ENCODE peak calls at places on chromosome 10, in ten cellular contexts. K is brain microvascular endothelial cell, S is fibroblast of pulmonary artery, H is Peyer's patch, Z is mucosa of descending colon, E is WTC11, O is GM12864, F is dorsolateral prefrontal cortex, I is AG10803, G is H9. Y is an unnamed sample.

GRCh38 chr10:2660300-2660699 is 407.0 kb upstream of the PFKP start:
- DNase-seq in K (no peak), S (no peak), H (no peak), Z (no peak), E (no peak), O (no peak), F (no peak), I (no peak), G (no peak), Y (no peak)

GRCh38 chr10:95644935-95645334 is 11.6 kb downstream of the ALDH18A1 start:
- DNase-seq in K (no peak), S (no peak), H (no peak), Z (no peak), E (no peak), O (no peak), F (no peak), I (no peak), G (no peak), Y (no peak)

GRCh38 chr10:113576853-113577252 is 24.0 kb downstream of the HABP2 start:
- DNase-seq in K (peak), S (peak), H (no peak), Z (no peak), E (peak), O (no peak), F (no peak), I (peak), G (no peak), Y (no peak)

GRCh38 chr10:96665306-96665705 is 55.0 kb downstream of the PIK3AP1 start:
- DNase-seq in K (peak), S (peak), H (no peak), Z (no peak), E (no peak), O (no peak), F (no peak), I (peak), G (no peak), Y (no peak)

GRCh38 chr10:105506258-105506657 is 865.2 kb downstream of the SORCS3 start:
- DNase-seq in K (no peak), S (no peak), H (no peak), Z (no peak), E (no peak), O (no peak), F (no peak), I (no peak), G (no peak), Y (no peak)

GRCh38 chr10:59025981-59026730 is 150.3 kb upstream of the PHYHIPL start:
- DNase-seq in K (no peak), S (no peak), H (peak), Z (no peak), E (no peak), O (no peak), F (no peak), I (no peak), G (peak), Y (no peak)

GRCh38 chr10:45439873-45440272 is 65.9 kb downstream of the ALOX5 start:
- DNase-seq in K (no peak), S (no peak), H (no peak), Z (no peak), E (no peak), O (no peak), F (no peak), I (no peak), G (no peak), Y (no peak)

GRCh38 chr10:119807960-119808697 is 64.5 kb downstream of the MCMBP start:
- DNase-seq in K (peak), S (peak), H (no peak), Z (no peak), E (no peak), O (no peak), F (no peak), I (peak), G (no peak), Y (no peak)

GRCh38 chr10:13102002-13102794 is 2.2 kb downstream of the OPTN start:
- DNase-seq in K (peak), S (peak), H (no peak), Z (no peak), E (no peak), O (no peak), F (no peak), I (peak), G (no peak), Y (no peak)

GRCh38 chr10:119462773-119463172 is 79.7 kb downstream of the RGS10 start:
- DNase-seq in K (no peak), S (no peak), H (no peak), Z (no peak), E (no peak), O (no peak), F (no peak), I (no peak), G (no peak), Y (no peak)

GRCh38 chr10:110410329-110411046 is 87.2 kb upstream of the DUSP5 start:
- DNase-seq in K (peak), S (peak), H (peak), Z (peak), E (no peak), O (no peak), F (no peak), I (peak), G (no peak), Y (peak)

GRCh38 chr10:45179716-45180115 is 135.7 kb downstream of the OR13A1 start:
- DNase-seq in K (no peak), S (peak), H (no peak), Z (no peak), E (no peak), O (no peak), F (no peak), I (peak), G (peak), Y (no peak)

GRCh38 chr10:124063736-124064135 is 29.7 kb downstream of the CHST15 start:
- DNase-seq in K (peak), S (peak), H (peak), Z (no peak), E (no peak), O (no peak), F (peak), I (peak), G (no peak), Y (peak)

GRCh38 chr10:35336921-35337741 is 822 bp downstream of the CCNY start:
- DNase-seq in K (no peak), S (no peak), H (peak), Z (peak), E (peak), O (no peak), F (peak), I (no peak), G (peak), Y (peak)

GRCh38 chr10:75400163-75400768 is 1.3 kb downstream of the ZNF503 start:
- DNase-seq in K (no peak), S (no peak), H (no peak), Z (no peak), E (no peak), O (no peak), F (no peak), I (peak), G (no peak), Y (no peak)

GRCh38 chr10:49237985-49238384 is 49.8 kb upstream of the TMEM273 start:
- DNase-seq in K (no peak), S (no peak), H (no peak), Z (no peak), E (no peak), O (no peak), F (no peak), I (no peak), G (no peak), Y (no peak)

GRCh38 chr10:42988517-42989395 is 88.1 kb upstream of the RET start:
- DNase-seq in K (no peak), S (no peak), H (peak), Z (no peak), E (no peak), O (no peak), F (peak), I (no peak), G (no peak), Y (no peak)

GRCh38 chr10:16521311-16522016 is at the start of gene C1QL3:
- DNase-seq in K (no peak), S (peak), H (no peak), Z (peak), E (peak), O (no peak), F (peak), I (peak), G (peak), Y (no peak)

GRCh38 chr10:33391611-33392010 is 57.1 kb upstream of the NRP1 start:
- DNase-seq in K (no peak), S (no peak), H (no peak), Z (no peak), E (no peak), O (no peak), F (no peak), I (no peak), G (no peak), Y (no peak)

GRCh38 chr10:71780722-71781121 is 7.4 kb upstream of the VSIR start:
- DNase-seq in K (no peak), S (no peak), H (no peak), Z (peak), E (no peak), O (no peak), F (no peak), I (no peak), G (no peak), Y (no peak)
- TF ChIP-seq CTCF in K (no peak), S (no peak), H (no peak), Z (no peak), E (no peak), O (peak), F (no peak), I (no peak), G (peak), Y (no peak)

GRCh38 chr10:74153676-74154075 is 2.7 kb downstream of the ADK start:
- DNase-seq in K (no peak), S (no peak), H (no peak), Z (no peak), E (no peak), O (no peak), F (no peak), I (no peak), G (no peak), Y (no peak)
- TF ChIP-seq CTCF in K (no peak), S (no peak), H (no peak), Z (no peak), E (no peak), O (no peak), F (no peak), I (no peak), G (no peak), Y (no peak)

DNA sequence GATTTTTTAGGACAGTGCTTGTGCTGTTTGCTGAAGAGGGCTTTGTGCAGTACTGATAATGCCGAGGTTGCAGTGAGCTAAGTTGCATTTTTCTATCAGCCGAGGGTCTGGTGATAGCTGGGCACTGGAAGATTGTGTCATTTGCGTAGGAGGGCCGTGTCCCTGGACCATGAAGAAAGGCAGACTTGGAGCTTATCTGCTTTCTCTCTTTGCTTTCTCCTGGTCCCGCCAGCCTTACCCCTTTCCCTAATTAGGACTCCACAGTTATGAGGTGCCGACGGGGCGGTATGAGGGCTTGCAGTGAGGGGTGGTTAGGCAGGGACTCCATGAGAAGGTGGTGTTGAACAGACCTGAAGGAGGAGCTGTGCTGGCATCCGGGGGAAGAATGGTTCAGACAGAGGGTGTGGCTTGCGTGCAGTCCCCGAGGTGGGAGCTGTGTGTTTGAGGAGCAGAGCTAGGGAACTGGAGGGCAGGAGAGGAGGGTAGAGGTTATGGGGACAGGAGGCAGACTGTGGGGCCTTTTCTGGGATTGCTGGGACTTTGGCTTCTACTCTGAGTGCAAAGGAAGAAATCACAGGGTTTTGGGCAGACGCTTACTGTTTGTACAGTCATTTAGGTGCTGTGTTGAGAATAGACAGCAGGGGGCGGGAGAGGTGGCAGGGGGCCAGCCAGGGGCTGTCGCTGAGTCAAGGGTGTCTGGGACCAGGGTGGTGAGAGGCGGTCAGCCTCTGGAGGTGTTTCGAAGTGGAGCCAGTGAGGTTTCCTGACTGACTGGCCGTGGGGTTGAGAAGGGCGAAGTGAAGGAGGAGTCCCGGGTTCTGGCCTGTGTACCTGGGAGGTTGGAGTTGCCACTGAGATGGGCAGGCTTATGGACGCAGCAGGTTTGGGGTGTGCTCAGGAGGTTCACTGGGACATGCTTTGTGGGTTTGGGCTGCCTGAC is 43.4 kb downstream of the PRF1 start:
- DNase-seq in K (peak), S (peak), H (peak), Z (peak), E (peak), O (no peak), F (no peak), I (peak), G (peak), Y (peak)
- TF ChIP-seq CTCF in K (peak), S (peak), H (peak), Z (no peak), E (peak), O (peak), F (peak), I (peak), G (peak), Y (peak)

DNA sequence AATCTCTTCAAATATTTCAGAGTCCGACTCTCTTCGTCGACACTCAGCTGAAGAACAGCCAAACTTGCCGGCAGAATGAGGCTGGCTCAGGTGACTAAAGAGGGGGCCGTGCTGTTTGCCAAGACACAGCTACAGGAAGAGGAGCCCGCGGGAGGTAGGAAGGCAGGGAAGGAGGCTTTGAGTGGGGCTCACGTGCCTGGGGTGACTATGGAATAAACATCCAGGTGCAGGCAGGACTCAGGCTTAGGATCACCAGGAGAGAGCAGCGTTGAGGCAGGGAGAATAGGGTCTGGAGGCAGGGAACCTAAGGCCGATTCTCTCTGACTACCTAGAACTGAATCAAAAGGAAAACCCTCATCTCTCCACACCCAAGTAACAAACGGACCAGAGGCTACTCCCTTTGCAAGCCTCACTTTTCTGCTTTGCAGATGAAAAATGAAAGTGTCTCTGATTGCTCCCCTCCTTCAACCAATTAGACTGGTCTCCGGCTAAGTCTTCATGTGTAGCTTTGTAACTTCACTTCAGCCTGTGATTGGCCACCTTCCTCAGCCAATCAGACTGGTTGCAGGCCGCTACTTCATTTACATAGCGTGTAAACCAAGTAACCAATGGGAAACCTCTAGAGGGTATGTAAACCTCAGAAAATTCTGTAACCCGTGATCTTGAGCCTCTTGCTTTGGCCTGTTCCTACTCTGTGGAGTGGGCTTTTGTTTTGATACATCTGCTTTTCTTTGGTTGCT is 19.7 kb upstream of the BNIP3 start:
- DNase-seq in K (no peak), S (peak), H (no peak), Z (no peak), E (peak), O (no peak), F (no peak), I (peak), G (peak), Y (no peak)
- TF ChIP-seq CTCF in K (no peak), S (peak), H (no peak), Z (no peak), E (no peak), O (no peak), F (no peak), I (no peak), G (peak), Y (no peak)

GRCh38 chr10:47060993-47061500 is 149.8 kb downstream of the PTPN20 start:
- DNase-seq in K (no peak), S (no peak), H (no peak), Z (no peak), E (no peak), O (no peak), F (no peak), I (no peak), G (no peak), Y (no peak)

GRCh38 chr10:47061776-47062175 is 150.5 kb downstream of the PTPN20 start:
- DNase-seq in K (no peak), S (no peak), H (no peak), Z (no peak), E (no peak), O (no peak), F (no peak), I (no peak), G (no peak), Y (no peak)

GRCh38 chr10:47060356-47060755 is 149.1 kb downstream of the PTPN20 start:
- DNase-seq in K (no peak), S (no peak), H (no peak), Z (no peak), E (no peak), O (no peak), F (no peak), I (no peak), G (no peak), Y (no peak)

GRCh38 chr10:47063858-47064257 is 152.6 kb downstream of the PTPN20 start:
- DNase-seq in K (no peak), S (no peak), H (no peak), Z (no peak), E (no peak), O (no peak), F (no peak), I (no peak), G (no peak), Y (no peak)

DNA sequence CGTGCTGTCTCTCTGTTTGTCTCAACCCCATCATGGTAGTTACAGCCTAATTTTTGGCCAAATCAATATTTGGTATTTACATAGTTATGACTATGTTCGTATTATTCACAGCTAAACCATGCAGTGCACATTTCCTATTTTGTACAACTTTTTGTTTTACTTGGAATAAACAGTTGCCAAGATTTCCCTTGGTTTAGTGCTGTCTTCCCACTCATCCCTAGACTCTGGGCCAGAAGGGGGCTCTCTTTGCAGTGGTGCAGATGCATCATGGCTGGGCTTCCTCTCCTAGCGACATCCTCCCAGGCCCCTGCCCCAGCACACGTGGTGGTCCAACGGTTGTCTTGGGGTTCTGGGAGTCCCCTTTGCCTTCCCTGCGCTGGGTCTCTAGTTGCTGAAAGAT is 151.6 kb downstream of the PTPN20 start:
- DNase-seq in K (no peak), S (peak), H (no peak), Z (no peak), E (peak), O (no peak), F (no peak), I (peak), G (peak), Y (no peak)
- TF ChIP-seq CTCF in K (peak), S (peak), H (no peak), Z (no peak), E (no peak), O (no peak), F (no peak), I (peak), G (peak), Y (no peak)

DNA sequence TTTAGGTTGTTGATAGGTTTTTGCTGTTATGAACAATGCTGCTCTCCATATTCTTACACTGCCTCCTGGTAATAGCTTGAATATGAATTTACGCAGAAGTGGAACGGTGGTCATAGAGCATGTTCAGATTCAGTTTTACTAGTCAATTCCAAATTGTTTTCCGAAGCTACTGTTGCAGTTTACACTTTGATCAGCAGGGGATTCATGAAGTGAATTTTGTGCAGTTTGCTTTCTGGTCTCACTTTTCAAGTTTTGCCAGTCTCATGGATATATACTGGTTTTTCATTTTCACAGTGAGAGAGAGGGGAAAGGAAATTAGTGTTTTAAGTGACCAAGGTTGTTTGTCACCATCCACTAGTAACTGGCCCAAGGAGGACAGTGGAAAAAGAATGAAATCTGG is 171.3 kb downstream of the PRKCQ start:
- DNase-seq in K (no peak), S (no peak), H (no peak), Z (no peak), E (no peak), O (no peak), F (no peak), I (no peak), G (no peak), Y (no peak)
- TF ChIP-seq CTCF in K (no peak), S (peak), H (peak), Z (no peak), E (no peak), O (peak), F (no peak), I (no peak), G (peak), Y (no peak)

GRCh38 chr10:84739641-84740040 is 411.3 kb downstream of the CCSER2 start:
- DNase-seq in K (no peak), S (no peak), H (no peak), Z (no peak), E (no peak), O (no peak), F (no peak), I (no peak), G (no peak), Y (no peak)
- TF ChIP-seq CTCF in K (no peak), S (no peak), H (no peak), Z (no peak), E (no peak), O (no peak), F (no peak), I (no peak), G (peak), Y (no peak)

GRCh38 chr10:3681642-3682554 is 103.1 kb downstream of the KLF6 start:
- DNase-seq in K (no peak), S (no peak), H (no peak), Z (no peak), E (no peak), O (no peak), F (no peak), I (no peak), G (no peak), Y (no peak)
- TF ChIP-seq CTCF in K (peak), S (no peak), H (no peak), Z (no peak), E (no peak), O (no peak), F (no peak), I (no peak), G (no peak), Y (no peak)

DNA sequence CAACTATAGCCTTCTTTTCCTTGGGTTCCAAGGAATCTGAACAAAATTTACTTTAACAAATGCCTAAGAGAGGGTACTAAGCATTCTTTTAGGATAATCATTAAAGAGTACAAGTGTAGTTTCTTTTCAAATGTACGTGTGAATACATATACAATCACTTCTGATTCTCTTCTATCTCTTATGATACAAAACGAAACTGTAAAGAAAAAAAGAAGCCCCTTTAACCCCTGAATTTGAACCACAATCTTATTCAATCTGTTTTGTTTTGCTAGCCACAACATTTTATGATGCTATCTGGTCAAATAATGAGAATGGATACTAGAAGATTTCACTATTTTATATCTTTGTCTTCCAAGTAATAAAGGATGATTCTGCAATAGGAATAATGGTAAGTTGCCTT is 48.7 kb downstream of the SIRT1 start:
- DNase-seq in K (no peak), S (no peak), H (no peak), Z (no peak), E (no peak), O (no peak), F (no peak), I (no peak), G (no peak), Y (no peak)
- TF ChIP-seq CTCF in K (no peak), S (no peak), H (no peak), Z (no peak), E (no peak), O (no peak), F (no peak), I (no peak), G (no peak), Y (no peak)

GRCh38 chr10:29119374-29119773 is 169.5 kb upstream of the LYZL1 start:
- DNase-seq in K (no peak), S (peak), H (peak), Z (peak), E (peak), O (no peak), F (no peak), I (peak), G (peak), Y (peak)
- TF ChIP-seq CTCF in K (peak), S (peak), H (no peak), Z (peak), E (peak), O (peak), F (peak), I (peak), G (peak), Y (peak)